ENCODE peak calls at places on chromosomes 5 and 9, in seven cellular contexts. One of them, this sample, is unnamed.

GRCh38 chr9:86350006-86350755 is 4.0 kb downstream of the TUT7 start:
- DNase-seq in adrenal gland: no peak
- DNase-seq in kidney epithelial cell: no peak
- DNase-seq in mammary epithelial cell: no peak
- DNase-seq in fibroblast of mammary gland: no peak
- DNase-seq in kidney: no peak
- DNase-seq in hepatocyte: no peak
- DNase-seq in this sample: no peak

GRCh38 chr5:150780180-150780692 is 1.7 kb downstream of the SMIM3 start:
- DNase-seq in adrenal gland: peak; percentile 74
- DNase-seq in kidney epithelial cell: peak; percentile 71
- DNase-seq in mammary epithelial cell: peak; percentile 56
- DNase-seq in fibroblast of mammary gland: peak; percentile 95
- DNase-seq in kidney: peak; percentile 82
- DNase-seq in hepatocyte: no peak
- DNase-seq in this sample: peak; percentile 62

GRCh38 chr5:149667084-149667826 is 62.9 kb upstream of the PPARGC1B start:
- DNase-seq in adrenal gland: peak; percentile 58
- DNase-seq in kidney epithelial cell: no peak
- DNase-seq in mammary epithelial cell: peak; percentile 19
- DNase-seq in fibroblast of mammary gland: peak; percentile 40
- DNase-seq in kidney: no peak
- DNase-seq in hepatocyte: peak; percentile 24
- DNase-seq in this sample: peak; percentile 51

GRCh38 chr9:107732781-107733529 is 243.4 kb upstream of the KLF4 start:
- DNase-seq in adrenal gland: peak; percentile 91
- DNase-seq in kidney epithelial cell: peak; percentile 26
- DNase-seq in mammary epithelial cell: peak; percentile 79
- DNase-seq in fibroblast of mammary gland: peak; percentile 86
- DNase-seq in kidney: no peak
- DNase-seq in hepatocyte: no peak
- DNase-seq in this sample: peak; percentile 48

GRCh38 chr5:103829585-103829984 is 267.0 kb upstream of the NUDT12 start:
- DNase-seq in adrenal gland: no peak
- DNase-seq in kidney epithelial cell: no peak
- DNase-seq in mammary epithelial cell: no peak
- DNase-seq in fibroblast of mammary gland: no peak
- DNase-seq in kidney: no peak
- DNase-seq in hepatocyte: no peak
- DNase-seq in this sample: peak; percentile 29

GRCh38 chr5:134792287-134792686 is 33.7 kb downstream of the DDX46 start:
- DNase-seq in adrenal gland: no peak
- DNase-seq in kidney epithelial cell: no peak
- DNase-seq in mammary epithelial cell: no peak
- DNase-seq in fibroblast of mammary gland: no peak
- DNase-seq in kidney: no peak
- DNase-seq in hepatocyte: no peak
- DNase-seq in this sample: no peak

GRCh38 chr5:171137768-171138540 is 171.1 kb upstream of the TLX3 start:
- DNase-seq in adrenal gland: no peak
- DNase-seq in kidney epithelial cell: peak; percentile 50
- DNase-seq in mammary epithelial cell: no peak
- DNase-seq in fibroblast of mammary gland: peak; percentile 61
- DNase-seq in kidney: no peak
- DNase-seq in hepatocyte: no peak
- DNase-seq in this sample: peak; percentile 65

GRCh38 chr5:66643383-66643782 is 47.2 kb downstream of the MAST4 start:
- DNase-seq in adrenal gland: no peak
- DNase-seq in kidney epithelial cell: no peak
- DNase-seq in mammary epithelial cell: no peak
- DNase-seq in fibroblast of mammary gland: no peak
- DNase-seq in kidney: no peak
- DNase-seq in hepatocyte: no peak
- DNase-seq in this sample: no peak

GRCh38 chr5:137737349-137738256 is 1.7 kb upstream of the KLHL3 start:
- DNase-seq in adrenal gland: peak; percentile 57
- DNase-seq in kidney epithelial cell: no peak
- DNase-seq in mammary epithelial cell: no peak
- DNase-seq in fibroblast of mammary gland: peak; percentile 83
- DNase-seq in kidney: no peak
- DNase-seq in hepatocyte: no peak
- DNase-seq in this sample: peak; percentile 54

GRCh38 chr9:1453636-1454035 is 403.5 kb downstream of the DMRT2 start:
- DNase-seq in adrenal gland: no peak
- DNase-seq in kidney epithelial cell: no peak
- DNase-seq in mammary epithelial cell: no peak
- DNase-seq in fibroblast of mammary gland: no peak
- DNase-seq in kidney: no peak
- DNase-seq in hepatocyte: no peak
- DNase-seq in this sample: no peak

GRCh38 chr5:180067986-180068385 is 3.6 kb downstream of the RNF130 start:
- DNase-seq in adrenal gland: peak; percentile 30
- DNase-seq in kidney epithelial cell: no peak
- DNase-seq in mammary epithelial cell: no peak
- DNase-seq in fibroblast of mammary gland: no peak
- DNase-seq in kidney: no peak
- DNase-seq in hepatocyte: no peak
- DNase-seq in this sample: no peak

GRCh38 chr9:101479337-101480045 is 43.9 kb upstream of the ALDOB start:
- DNase-seq in adrenal gland: no peak
- DNase-seq in kidney epithelial cell: no peak
- DNase-seq in mammary epithelial cell: peak; percentile 91
- DNase-seq in fibroblast of mammary gland: no peak
- DNase-seq in kidney: peak; percentile 73
- DNase-seq in hepatocyte: peak; percentile 22
- DNase-seq in this sample: peak; percentile 80

GRCh38 chr5:77630246-77631165 is 8.0 kb downstream of the OTP start:
- DNase-seq in adrenal gland: no peak
- DNase-seq in kidney epithelial cell: no peak
- DNase-seq in mammary epithelial cell: peak; percentile 27
- DNase-seq in fibroblast of mammary gland: no peak
- DNase-seq in kidney: peak; percentile 82
- DNase-seq in hepatocyte: peak; percentile 68
- DNase-seq in this sample: no peak

GRCh38 chr5:26148569-26149107 is 889.7 kb downstream of the CDH9 start:
- DNase-seq in adrenal gland: no peak
- DNase-seq in kidney epithelial cell: no peak
- DNase-seq in mammary epithelial cell: no peak
- DNase-seq in fibroblast of mammary gland: no peak
- DNase-seq in kidney: peak; percentile 41
- DNase-seq in hepatocyte: peak; percentile 4
- DNase-seq in this sample: no peak

GRCh38 chr9:100473271-100474081 is 527 bp downstream of the TMEFF1 start:
- DNase-seq in adrenal gland: no peak
- DNase-seq in kidney epithelial cell: no peak
- DNase-seq in mammary epithelial cell: peak; percentile 35
- DNase-seq in fibroblast of mammary gland: peak; percentile 16
- DNase-seq in kidney: peak; percentile 78
- DNase-seq in hepatocyte: peak; percentile 71
- DNase-seq in this sample: peak; percentile 31

GRCh38 chr9:100474082-100474949 is 1.4 kb downstream of the TMEFF1 start:
- DNase-seq in adrenal gland: no peak
- DNase-seq in kidney epithelial cell: no peak
- DNase-seq in mammary epithelial cell: peak; percentile 9
- DNase-seq in fibroblast of mammary gland: no peak
- DNase-seq in kidney: no peak
- DNase-seq in hepatocyte: peak; percentile 46
- DNase-seq in this sample: no peak

GRCh38 chr9:100474950-100475276 is 2.0 kb downstream of the TMEFF1 start:
- DNase-seq in adrenal gland: no peak
- DNase-seq in kidney epithelial cell: no peak
- DNase-seq in mammary epithelial cell: no peak
- DNase-seq in fibroblast of mammary gland: no peak
- DNase-seq in kidney: no peak
- DNase-seq in hepatocyte: no peak
- DNase-seq in this sample: no peak

GRCh38 chr9:100472268-100472667 is 681 bp upstream of the TMEFF1 start:
- DNase-seq in adrenal gland: no peak
- DNase-seq in kidney epithelial cell: no peak
- DNase-seq in mammary epithelial cell: no peak
- DNase-seq in fibroblast of mammary gland: no peak
- DNase-seq in kidney: no peak
- DNase-seq in hepatocyte: no peak
- DNase-seq in this sample: no peak

DNA sequence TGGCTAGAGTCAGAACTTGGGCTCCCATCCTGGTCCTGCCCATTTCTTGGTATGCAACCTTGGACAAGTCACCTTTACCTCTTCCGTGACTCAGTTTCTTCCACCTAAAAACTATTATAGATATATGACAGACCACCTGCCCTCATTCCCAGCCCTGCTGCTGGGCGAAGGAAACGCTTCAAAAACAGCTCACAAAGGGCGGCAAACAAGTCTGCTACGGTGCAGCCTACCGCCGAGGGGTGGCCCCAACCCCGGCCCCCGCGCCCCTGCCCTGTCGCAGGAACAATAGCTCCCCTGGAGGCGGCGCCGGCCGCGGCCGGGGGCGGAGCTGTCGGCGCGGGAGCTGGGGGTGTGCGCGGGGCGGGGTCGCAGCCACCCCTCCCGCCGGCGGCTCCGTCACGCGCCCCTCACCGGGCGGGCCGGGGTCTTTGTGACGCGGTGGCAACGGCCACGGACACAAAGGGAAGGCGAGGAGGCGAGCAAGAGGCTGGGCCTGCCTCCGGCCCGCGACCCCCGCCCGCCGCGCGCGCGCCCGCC is at the start of gene TMEFF1:
- DNase-seq in adrenal gland: no peak
- DNase-seq in kidney epithelial cell: no peak
- DNase-seq in mammary epithelial cell: peak; percentile 5
- DNase-seq in fibroblast of mammary gland: no peak
- DNase-seq in kidney: peak; percentile 73
- DNase-seq in hepatocyte: peak; percentile 81
- DNase-seq in this sample: no peak
- TF ChIP-seq CTCF in adrenal gland: no peak
- TF ChIP-seq CTCF in kidney epithelial cell: peak; percentile 21
- TF ChIP-seq CTCF in mammary epithelial cell: peak; percentile 22
- TF ChIP-seq CTCF in fibroblast of mammary gland: no peak
- TF ChIP-seq CTCF in kidney: no peak
- TF ChIP-seq CTCF in hepatocyte: peak; percentile 38
- TF ChIP-seq CTCF in this sample: peak; percentile 21

GRCh38 chr9:121055642-121056143 is 5.6 kb upstream of the C5 start:
- DNase-seq in adrenal gland: no peak
- DNase-seq in kidney epithelial cell: no peak
- DNase-seq in mammary epithelial cell: peak; percentile 19
- DNase-seq in fibroblast of mammary gland: peak; percentile 3
- DNase-seq in kidney: no peak
- DNase-seq in hepatocyte: peak; percentile 11
- DNase-seq in this sample: peak; percentile 18
- TF ChIP-seq CTCF in adrenal gland: peak; percentile 55
- TF ChIP-seq CTCF in kidney epithelial cell: peak; percentile 29
- TF ChIP-seq CTCF in mammary epithelial cell: peak; percentile 53
- TF ChIP-seq CTCF in fibroblast of mammary gland: peak; percentile 34
- TF ChIP-seq CTCF in kidney: peak; percentile 26
- TF ChIP-seq CTCF in hepatocyte: peak; percentile 9
- TF ChIP-seq CTCF in this sample: peak; percentile 57

GRCh38 chr9:110141118-110141797 is 66.7 kb downstream of the C9orf152 start:
- DNase-seq in adrenal gland: peak; percentile 76
- DNase-seq in kidney epithelial cell: peak; percentile 70
- DNase-seq in mammary epithelial cell: peak; percentile 94
- DNase-seq in fibroblast of mammary gland: peak; percentile 97
- DNase-seq in kidney: peak; percentile 80
- DNase-seq in hepatocyte: no peak
- DNase-seq in this sample: peak; percentile 96

GRCh38 chr9:110143969-110144545 is 63.9 kb downstream of the C9orf152 start:
- DNase-seq in adrenal gland: no peak
- DNase-seq in kidney epithelial cell: no peak
- DNase-seq in mammary epithelial cell: peak; percentile 45
- DNase-seq in fibroblast of mammary gland: no peak
- DNase-seq in kidney: no peak
- DNase-seq in hepatocyte: no peak
- DNase-seq in this sample: no peak

GRCh38 chr9:110142253-110142652 is 65.7 kb downstream of the C9orf152 start:
- DNase-seq in adrenal gland: no peak
- DNase-seq in kidney epithelial cell: no peak
- DNase-seq in mammary epithelial cell: no peak
- DNase-seq in fibroblast of mammary gland: no peak
- DNase-seq in kidney: no peak
- DNase-seq in hepatocyte: no peak
- DNase-seq in this sample: no peak

GRCh38 chr9:110140276-110140675 is 67.7 kb downstream of the C9orf152 start:
- DNase-seq in adrenal gland: no peak
- DNase-seq in kidney epithelial cell: no peak
- DNase-seq in mammary epithelial cell: peak; percentile 24
- DNase-seq in fibroblast of mammary gland: no peak
- DNase-seq in kidney: no peak
- DNase-seq in hepatocyte: no peak
- DNase-seq in this sample: no peak

GRCh38 chr9:110142868-110143866 is 64.8 kb downstream of the C9orf152 start:
- DNase-seq in adrenal gland: no peak
- DNase-seq in kidney epithelial cell: no peak
- DNase-seq in mammary epithelial cell: no peak
- DNase-seq in fibroblast of mammary gland: no peak
- DNase-seq in kidney: no peak
- DNase-seq in hepatocyte: no peak
- DNase-seq in this sample: peak; percentile 43
- TF ChIP-seq CTCF in adrenal gland: no peak
- TF ChIP-seq CTCF in kidney epithelial cell: no peak
- TF ChIP-seq CTCF in mammary epithelial cell: peak; percentile 27
- TF ChIP-seq CTCF in fibroblast of mammary gland: peak; percentile 9
- TF ChIP-seq CTCF in kidney: no peak
- TF ChIP-seq CTCF in hepatocyte: peak; percentile 10
- TF ChIP-seq CTCF in this sample: peak; percentile 11

DNA sequence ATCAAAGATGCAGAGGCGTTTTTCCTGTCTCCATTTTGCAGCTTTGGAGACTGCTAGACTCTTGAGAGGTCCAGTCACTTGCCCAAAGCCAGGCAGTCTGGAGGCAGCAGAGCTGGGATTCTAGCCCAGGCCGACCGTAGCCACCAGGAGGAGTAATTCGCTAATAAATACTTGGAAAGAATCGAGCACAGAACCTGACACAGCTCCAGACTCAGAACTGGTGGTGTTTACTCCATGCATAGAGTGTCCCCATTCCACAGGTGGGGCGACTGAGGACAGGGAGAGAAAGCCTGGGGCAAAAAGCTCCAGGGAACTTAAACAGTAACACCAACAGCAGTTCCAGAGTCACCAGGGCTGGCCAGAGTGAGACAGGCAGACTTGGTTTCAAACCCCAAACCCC is 10.7 kb upstream of the CERCAM start:
- DNase-seq in adrenal gland: no peak
- DNase-seq in kidney epithelial cell: no peak
- DNase-seq in mammary epithelial cell: peak; percentile 23
- DNase-seq in fibroblast of mammary gland: peak; percentile 51
- DNase-seq in kidney: no peak
- DNase-seq in hepatocyte: no peak
- DNase-seq in this sample: peak; percentile 60
- TF ChIP-seq CTCF in adrenal gland: no peak
- TF ChIP-seq CTCF in kidney epithelial cell: peak; percentile 24
- TF ChIP-seq CTCF in mammary epithelial cell: peak; percentile 23
- TF ChIP-seq CTCF in fibroblast of mammary gland: peak; percentile 49
- TF ChIP-seq CTCF in kidney: no peak
- TF ChIP-seq CTCF in hepatocyte: peak; percentile 12
- TF ChIP-seq CTCF in this sample: peak; percentile 67

GRCh38 chr5:122458278-122458872 is 146.3 kb downstream of the SNCAIP start:
- DNase-seq in adrenal gland: no peak
- DNase-seq in kidney epithelial cell: no peak
- DNase-seq in mammary epithelial cell: no peak
- DNase-seq in fibroblast of mammary gland: peak; percentile 33
- DNase-seq in kidney: no peak
- DNase-seq in hepatocyte: peak; percentile 52
- DNase-seq in this sample: peak; percentile 47
- TF ChIP-seq CTCF in adrenal gland: peak; percentile 37
- TF ChIP-seq CTCF in kidney epithelial cell: peak; percentile 60
- TF ChIP-seq CTCF in mammary epithelial cell: peak; percentile 64
- TF ChIP-seq CTCF in fibroblast of mammary gland: peak; percentile 54
- TF ChIP-seq CTCF in kidney: peak; percentile 28
- TF ChIP-seq CTCF in hepatocyte: peak; percentile 47
- TF ChIP-seq CTCF in this sample: peak; percentile 64